ENCODE peak calls at places on chromosomes 12 and 14, in seven cellular contexts. Z is SIG-M5; Y is heart right ventricle; I is RPMI8226; O is activated CD4-positive, alpha-beta T cell treated with anti-CD3 and anti-CD28 coated beads for 48 hours; A is HFFc6; N is progenitor cell of endocrine pancreas. D is an unnamed sample.

GRCh38 chr12:106147956-106148355 is 9.2 kb upstream of the NUAK1 start:
- DNase-seq in Z (no peak), Y (peak), N (no peak), O (no peak), A (no peak), I (no peak), D (no peak)

GRCh38 chr12:93698307-93699092 is 21.3 kb downstream of the CRADD start:
- DNase-seq in Z (no peak), A (peak), O (no peak), I (no peak), Y (no peak), N (no peak), D (no peak)

GRCh38 chr12:42129595-42130204 is 15.0 kb downstream of the GXYLT1 start:
- DNase-seq in I (peak), N (no peak), O (no peak), Z (no peak), A (peak), Y (peak), D (peak)

GRCh38 chr12:124538194-124539082 is 29.0 kb downstream of the NCOR2 start:
- DNase-seq in A (no peak), I (no peak), O (no peak), Z (no peak), Y (no peak), N (no peak), D (no peak)

GRCh38 chr12:26113194-26113654 is 11.6 kb downstream of the BHLHE41 start:
- DNase-seq in I (peak), A (no peak), Y (peak), Z (no peak), O (no peak), N (no peak), D (no peak)

GRCh38 chr12:16568873-16569272 is 37.1 kb downstream of the LMO3 start:
- DNase-seq in N (no peak), I (no peak), O (no peak), A (no peak), Y (no peak), Z (no peak), D (no peak)

GRCh38 chr12:119668315-119668651 is 350 bp downstream of the PRKAB1 start:
- DNase-seq in A (no peak), O (no peak), Z (no peak), N (no peak), Y (no peak), I (no peak), D (peak)

GRCh38 chr12:55972045-55972843 is 1.6 kb upstream of the RAB5B start:
- DNase-seq in N (no peak), Y (no peak), O (no peak), A (peak), I (no peak), Z (no peak), D (peak)

GRCh38 chr12:46677749-46678148 is 148.0 kb downstream of the SLC38A4 start:
- DNase-seq in N (no peak), Z (no peak), A (peak), Y (no peak), I (no peak), O (no peak), D (no peak)

GRCh38 chr14:86858043-86858442 is 1134.9 kb downstream of the GALC start:
- DNase-seq in Z (no peak), N (no peak), I (no peak), O (no peak), A (peak), Y (no peak), D (peak)

D was measured in AG08396.